ENCODE peak calls at places on chromosomes 5 and 9, in nine cellular contexts. One of them, this sample, is unnamed.

GRCh38 chr5:90888511-90889324 is 330.1 kb downstream of the ADGRV1 start:
- DNase-seq in mesendoderm: no peak
- DNase-seq in A673: no peak
- DNase-seq in left lung: no peak
- DNase-seq in spleen: no peak
- DNase-seq in dorsolateral prefrontal cortex: no peak
- DNase-seq in upper lobe of left lung: no peak
- DNase-seq in adrenal gland: no peak
- DNase-seq in CD4-positive, CD25-positive, alpha-beta regulatory T cell: no peak
- DNase-seq in this sample: no peak

GRCh38 chr9:69137311-69137710 is 36.8 kb upstream of the TJP2 start:
- DNase-seq in A673: no peak
- DNase-seq in spleen: no peak
- DNase-seq in CD4-positive, CD25-positive, alpha-beta regulatory T cell: no peak
- DNase-seq in upper lobe of left lung: no peak
- DNase-seq in adrenal gland: no peak
- DNase-seq in dorsolateral prefrontal cortex: no peak
- DNase-seq in left lung: no peak
- DNase-seq in mesendoderm: no peak
- DNase-seq in this sample: peak; percentile 5

GRCh38 chr9:27179245-27179870 is 70.3 kb downstream of the TEK start:
- DNase-seq in spleen: no peak
- DNase-seq in dorsolateral prefrontal cortex: no peak
- DNase-seq in A673: no peak
- DNase-seq in mesendoderm: no peak
- DNase-seq in left lung: no peak
- DNase-seq in CD4-positive, CD25-positive, alpha-beta regulatory T cell: no peak
- DNase-seq in upper lobe of left lung: no peak
- DNase-seq in adrenal gland: no peak
- DNase-seq in this sample: peak; percentile 52

GRCh38 chr9:73270967-73271722 is 119.5 kb downstream of the ANXA1 start:
- DNase-seq in upper lobe of left lung: no peak
- DNase-seq in dorsolateral prefrontal cortex: no peak
- DNase-seq in A673: peak; percentile 75
- DNase-seq in left lung: no peak
- DNase-seq in spleen: no peak
- DNase-seq in mesendoderm: no peak
- DNase-seq in CD4-positive, CD25-positive, alpha-beta regulatory T cell: no peak
- DNase-seq in adrenal gland: no peak
- DNase-seq in this sample: peak; percentile 11

GRCh38 chr9:112819635-112820496 is 69.3 kb downstream of the SNX30 start:
- DNase-seq in dorsolateral prefrontal cortex: no peak
- DNase-seq in spleen: no peak
- DNase-seq in left lung: peak; percentile 47
- DNase-seq in CD4-positive, CD25-positive, alpha-beta regulatory T cell: peak; percentile 8
- DNase-seq in A673: peak; percentile 71
- DNase-seq in mesendoderm: peak; percentile 79
- DNase-seq in adrenal gland: peak; percentile 64
- DNase-seq in upper lobe of left lung: no peak
- DNase-seq in this sample: no peak

GRCh38 chr9:85040806-85041575 is 371.5 kb downstream of the NTRK2 start:
- DNase-seq in dorsolateral prefrontal cortex: peak; percentile 91
- DNase-seq in spleen: no peak
- DNase-seq in A673: no peak
- DNase-seq in mesendoderm: no peak
- DNase-seq in CD4-positive, CD25-positive, alpha-beta regulatory T cell: no peak
- DNase-seq in upper lobe of left lung: peak; percentile 10
- DNase-seq in adrenal gland: no peak
- DNase-seq in left lung: no peak
- DNase-seq in this sample: no peak

GRCh38 chr9:108860764-108861163 is 1.3 kb upstream of the ACTL7A start:
- DNase-seq in A673: no peak
- DNase-seq in adrenal gland: no peak
- DNase-seq in upper lobe of left lung: no peak
- DNase-seq in left lung: no peak
- DNase-seq in dorsolateral prefrontal cortex: no peak
- DNase-seq in spleen: no peak
- DNase-seq in CD4-positive, CD25-positive, alpha-beta regulatory T cell: no peak
- DNase-seq in mesendoderm: no peak
- DNase-seq in this sample: no peak

GRCh38 chr9:33151007-33151557 is 16.1 kb downstream of the B4GALT1 start:
- DNase-seq in CD4-positive, CD25-positive, alpha-beta regulatory T cell: no peak
- DNase-seq in left lung: peak; percentile 63
- DNase-seq in spleen: no peak
- DNase-seq in mesendoderm: peak; percentile 45
- DNase-seq in adrenal gland: peak; percentile 58
- DNase-seq in A673: peak; percentile 93
- DNase-seq in upper lobe of left lung: no peak
- DNase-seq in dorsolateral prefrontal cortex: no peak
- DNase-seq in this sample: peak; percentile 54

GRCh38 chr9:31500422-31500821 is 884.0 kb upstream of the ACO1 start:
- DNase-seq in dorsolateral prefrontal cortex: no peak
- DNase-seq in upper lobe of left lung: no peak
- DNase-seq in adrenal gland: no peak
- DNase-seq in CD4-positive, CD25-positive, alpha-beta regulatory T cell: no peak
- DNase-seq in left lung: no peak
- DNase-seq in spleen: no peak
- DNase-seq in mesendoderm: no peak
- DNase-seq in A673: no peak
- DNase-seq in this sample: no peak

GRCh38 chr5:5270958-5271605 is 131.0 kb downstream of the ADAMTS16 start:
- DNase-seq in CD4-positive, CD25-positive, alpha-beta regulatory T cell: no peak
- DNase-seq in upper lobe of left lung: peak; percentile 89
- DNase-seq in spleen: peak; percentile 85
- DNase-seq in adrenal gland: peak; percentile 87
- DNase-seq in mesendoderm: peak; percentile 90
- DNase-seq in left lung: peak; percentile 83
- DNase-seq in dorsolateral prefrontal cortex: peak; percentile 78
- DNase-seq in A673: peak; percentile 96
- DNase-seq in this sample: peak; percentile 92

GRCh38 chr9:38682713-38683112 is 37.2 kb downstream of the FAM240B start:
- DNase-seq in CD4-positive, CD25-positive, alpha-beta regulatory T cell: no peak
- DNase-seq in adrenal gland: no peak
- DNase-seq in spleen: no peak
- DNase-seq in left lung: no peak
- DNase-seq in A673: peak; percentile 40
- DNase-seq in dorsolateral prefrontal cortex: no peak
- DNase-seq in mesendoderm: peak; percentile 95
- DNase-seq in upper lobe of left lung: no peak
- DNase-seq in this sample: peak; percentile 77

GRCh38 chr5:95283022-95283615 is 1.8 kb downstream of the MCTP1 start:
- DNase-seq in upper lobe of left lung: no peak
- DNase-seq in dorsolateral prefrontal cortex: no peak
- DNase-seq in spleen: no peak
- DNase-seq in CD4-positive, CD25-positive, alpha-beta regulatory T cell: no peak
- DNase-seq in left lung: no peak
- DNase-seq in adrenal gland: no peak
- DNase-seq in mesendoderm: peak; percentile 21
- DNase-seq in A673: peak; percentile 2
- DNase-seq in this sample: no peak

GRCh38 chr5:142780871-142781270 is 10.7 kb downstream of the ARHGAP26 start:
- DNase-seq in dorsolateral prefrontal cortex: no peak
- DNase-seq in mesendoderm: peak; percentile 38
- DNase-seq in upper lobe of left lung: no peak
- DNase-seq in CD4-positive, CD25-positive, alpha-beta regulatory T cell: no peak
- DNase-seq in A673: no peak
- DNase-seq in left lung: no peak
- DNase-seq in spleen: no peak
- DNase-seq in adrenal gland: no peak
- DNase-seq in this sample: no peak

GRCh38 chr9:113560621-113560915 is 97.0 kb downstream of the RGS3 start:
- DNase-seq in A673: no peak
- DNase-seq in spleen: no peak
- DNase-seq in adrenal gland: no peak
- DNase-seq in upper lobe of left lung: no peak
- DNase-seq in left lung: no peak
- DNase-seq in mesendoderm: no peak
- DNase-seq in CD4-positive, CD25-positive, alpha-beta regulatory T cell: no peak
- DNase-seq in dorsolateral prefrontal cortex: peak; percentile 33
- DNase-seq in this sample: no peak

GRCh38 chr5:76601470-76601869 is 21.7 kb downstream of the F2RL2 start:
- DNase-seq in adrenal gland: peak; percentile 27
- DNase-seq in CD4-positive, CD25-positive, alpha-beta regulatory T cell: peak; percentile 41
- DNase-seq in A673: peak; percentile 85
- DNase-seq in left lung: no peak
- DNase-seq in dorsolateral prefrontal cortex: no peak
- DNase-seq in mesendoderm: peak; percentile 74
- DNase-seq in spleen: no peak
- DNase-seq in upper lobe of left lung: no peak
- DNase-seq in this sample: no peak

GRCh38 chr5:32964246-32964645 is 253.1 kb downstream of the NPR3 start:
- DNase-seq in A673: peak; percentile 45
- DNase-seq in spleen: no peak
- DNase-seq in CD4-positive, CD25-positive, alpha-beta regulatory T cell: no peak
- DNase-seq in upper lobe of left lung: no peak
- DNase-seq in dorsolateral prefrontal cortex: no peak
- DNase-seq in mesendoderm: peak; percentile 95
- DNase-seq in adrenal gland: no peak
- DNase-seq in left lung: no peak
- DNase-seq in this sample: no peak

GRCh38 chr9:108161520-108161919 is 672.0 kb upstream of the KLF4 start:
- DNase-seq in mesendoderm: no peak
- DNase-seq in dorsolateral prefrontal cortex: no peak
- DNase-seq in left lung: no peak
- DNase-seq in spleen: no peak
- DNase-seq in A673: no peak
- DNase-seq in adrenal gland: no peak
- DNase-seq in upper lobe of left lung: no peak
- DNase-seq in CD4-positive, CD25-positive, alpha-beta regulatory T cell: no peak
- DNase-seq in this sample: no peak

DNA sequence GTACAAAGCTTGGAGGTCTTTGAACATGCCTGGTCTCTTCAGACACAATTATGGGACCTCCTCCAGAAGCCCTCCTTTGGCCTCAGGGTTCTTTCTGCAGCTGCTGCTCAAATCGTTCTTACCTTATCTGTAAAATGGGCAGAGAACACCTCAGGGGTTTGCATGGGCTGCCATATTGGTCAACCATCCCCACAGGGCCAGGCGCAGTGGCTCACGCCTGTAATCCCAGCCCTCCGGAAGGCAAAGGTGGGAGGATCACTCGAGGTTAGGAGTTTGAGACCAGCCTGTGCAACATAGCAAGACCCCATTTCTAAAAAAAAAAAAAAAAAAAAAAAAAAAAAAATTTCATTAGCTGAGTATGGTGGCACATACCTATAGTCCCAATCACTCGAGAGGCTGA is 29.1 kb upstream of the TCF7 start:
- DNase-seq in left lung: no peak
- DNase-seq in A673: no peak
- DNase-seq in mesendoderm: no peak
- DNase-seq in upper lobe of left lung: no peak
- DNase-seq in CD4-positive, CD25-positive, alpha-beta regulatory T cell: no peak
- DNase-seq in dorsolateral prefrontal cortex: no peak
- DNase-seq in spleen: no peak
- DNase-seq in adrenal gland: no peak
- DNase-seq in this sample: no peak
- H3K4me3 ChIP-seq in left lung: no peak overlapping the region
- H3K4me3 ChIP-seq in A673: no peak overlapping the region
- H3K4me3 ChIP-seq in mesendoderm: no peak overlapping the region
- H3K4me3 ChIP-seq in upper lobe of left lung: no peak overlapping the region
- H3K4me3 ChIP-seq in CD4-positive, CD25-positive, alpha-beta regulatory T cell: no peak overlapping the region
- H3K4me3 ChIP-seq in dorsolateral prefrontal cortex: no peak overlapping the region
- H3K4me3 ChIP-seq in spleen: no peak overlapping the region
- H3K4me3 ChIP-seq in adrenal gland: no peak overlapping the region
- H3K4me3 ChIP-seq in this sample: no peak overlapping the region

GRCh38 chr9:135022191-135022870 is 65.1 kb upstream of the OLFM1 start:
- DNase-seq in adrenal gland: no peak
- DNase-seq in left lung: no peak
- DNase-seq in A673: no peak
- DNase-seq in dorsolateral prefrontal cortex: no peak
- DNase-seq in upper lobe of left lung: peak; percentile 46
- DNase-seq in mesendoderm: no peak
- DNase-seq in CD4-positive, CD25-positive, alpha-beta regulatory T cell: no peak
- DNase-seq in spleen: peak; percentile 38
- DNase-seq in this sample: no peak
- H3K27me3 ChIP-seq in adrenal gland: no peaks in the 10 kb centered on the region
- H3K27me3 ChIP-seq in left lung: no peaks in the 10 kb centered on the region
- H3K27me3 ChIP-seq in A673: no peaks in the 10 kb centered on the region
- H3K27me3 ChIP-seq in dorsolateral prefrontal cortex: no peaks in the 10 kb centered on the region
- H3K27me3 ChIP-seq in upper lobe of left lung: no peaks in the 10 kb centered on the region
- H3K27me3 ChIP-seq in mesendoderm: no peaks in the 10 kb centered on the region
- H3K27me3 ChIP-seq in CD4-positive, CD25-positive, alpha-beta regulatory T cell: no peaks in the 10 kb centered on the region
- H3K27me3 ChIP-seq in spleen: no peaks in the 10 kb centered on the region
- H3K27me3 ChIP-seq in this sample: peaks cover 11% of the 10 kb centered on the region

DNA sequence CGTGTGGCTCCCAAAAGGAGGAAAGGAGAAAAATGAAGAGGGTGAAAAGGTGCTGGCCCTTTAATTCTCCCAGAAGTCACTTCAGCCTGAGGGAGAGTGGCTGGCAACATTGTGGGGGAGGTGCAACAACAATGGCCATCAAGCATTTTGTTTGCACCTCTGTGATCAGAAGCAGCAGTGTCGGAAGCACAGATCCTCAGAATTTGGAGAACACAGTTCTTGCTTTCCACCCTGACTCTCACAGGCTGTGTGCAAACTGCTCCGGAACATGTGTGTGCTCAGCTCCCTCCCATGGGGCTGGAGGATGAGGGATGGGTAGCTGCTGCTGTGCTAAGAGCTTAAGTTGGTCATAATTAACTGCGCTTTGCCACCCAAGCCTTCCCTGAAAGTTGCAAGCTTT is 127.1 kb downstream of the DPYSL3 start:
- DNase-seq in spleen: no peak
- DNase-seq in A673: no peak
- DNase-seq in left lung: no peak
- DNase-seq in mesendoderm: peak; percentile 65
- DNase-seq in dorsolateral prefrontal cortex: no peak
- DNase-seq in upper lobe of left lung: no peak
- DNase-seq in CD4-positive, CD25-positive, alpha-beta regulatory T cell: no peak
- DNase-seq in adrenal gland: no peak
- DNase-seq in this sample: no peak
- H3K4me3 ChIP-seq in spleen: peak overlapping the region; percentile 5
- H3K4me3 ChIP-seq in A673: no peak overlapping the region
- H3K4me3 ChIP-seq in left lung: no peak overlapping the region
- H3K4me3 ChIP-seq in mesendoderm: no peak overlapping the region
- H3K4me3 ChIP-seq in dorsolateral prefrontal cortex: peak overlapping the region; percentile 36
- H3K4me3 ChIP-seq in upper lobe of left lung: no peak overlapping the region
- H3K4me3 ChIP-seq in CD4-positive, CD25-positive, alpha-beta regulatory T cell: no peak overlapping the region
- H3K4me3 ChIP-seq in adrenal gland: no peak overlapping the region
- H3K4me3 ChIP-seq in this sample: no peak overlapping the region

DNA sequence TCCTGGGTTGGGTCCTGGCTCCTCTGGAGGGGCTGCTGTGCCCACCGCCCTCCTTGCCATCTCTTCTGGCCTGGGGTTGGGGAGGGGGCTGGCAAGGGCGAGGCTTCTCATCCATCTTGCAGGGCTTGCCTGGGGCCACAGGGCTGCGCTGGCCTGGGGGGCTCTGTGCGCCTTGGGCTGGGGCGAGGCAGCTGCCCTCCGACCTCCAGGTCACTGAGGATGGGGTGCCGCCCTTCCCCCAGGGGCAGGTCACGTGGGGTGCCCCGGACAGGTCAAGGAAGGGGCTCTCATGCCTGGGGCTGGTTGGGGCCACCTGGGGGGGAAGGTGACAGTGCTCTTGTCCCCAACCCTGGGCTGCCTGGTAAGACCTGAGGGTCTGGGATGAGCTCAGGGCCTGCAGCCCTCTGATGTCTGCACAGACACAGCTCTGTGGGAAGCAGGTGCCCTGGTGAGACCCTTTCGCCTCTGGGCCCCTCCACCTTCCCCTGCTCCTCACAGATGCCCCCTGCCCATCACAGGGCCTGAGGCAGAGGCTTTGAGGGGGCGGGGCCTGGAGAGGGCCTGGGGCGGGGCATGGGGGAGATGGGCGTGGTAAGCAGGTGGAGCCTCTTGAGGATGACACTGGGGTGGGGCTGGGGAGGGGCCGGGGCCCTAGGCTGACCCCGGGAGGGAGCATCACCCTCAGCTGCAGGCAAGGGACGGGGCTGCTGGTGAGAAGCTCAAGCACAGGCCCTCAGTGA is 17.1 kb upstream of the SLC9A3 start:
- DNase-seq in upper lobe of left lung: peak; percentile 70
- DNase-seq in mesendoderm: no peak
- DNase-seq in A673: no peak
- DNase-seq in left lung: peak; percentile 27
- DNase-seq in spleen: peak; percentile 70
- DNase-seq in adrenal gland: peak; percentile 5
- DNase-seq in CD4-positive, CD25-positive, alpha-beta regulatory T cell: no peak
- DNase-seq in dorsolateral prefrontal cortex: no peak
- DNase-seq in this sample: peak; percentile 38
- H3K27me3 ChIP-seq in upper lobe of left lung: peaks cover 10% of the 10 kb centered on the region
- H3K27me3 ChIP-seq in mesendoderm: no peaks in the 10 kb centered on the region
- H3K27me3 ChIP-seq in A673: peaks cover 31% of the 10 kb centered on the region
- H3K27me3 ChIP-seq in left lung: peaks cover 72% of the 10 kb centered on the region
- H3K27me3 ChIP-seq in spleen: peaks cover 16% of the 10 kb centered on the region
- H3K27me3 ChIP-seq in adrenal gland: peaks cover 32% of the 10 kb centered on the region
- H3K27me3 ChIP-seq in CD4-positive, CD25-positive, alpha-beta regulatory T cell: no peaks in the 10 kb centered on the region
- H3K27me3 ChIP-seq in dorsolateral prefrontal cortex: peaks cover 41% of the 10 kb centered on the region
- H3K27me3 ChIP-seq in this sample: peaks cover 41% of the 10 kb centered on the region